ENCODE peak calls at places on chromosomes 6 and 20, in ten cellular contexts. S is left lung; U is AG08395; Z is activated naive CD4-positive, alpha-beta T cell; D is RWPE1; H is activated T-helper 1 cell treated with anti-CD3 and anti-CD28 coated beads, Interleukin-2, amount 50 U/mL, for 16 hours; T is endodermal cell; R is GM12865; M is NAMALWA; F is coronary artery. I is an unnamed sample.
A peak's percentile ranks its signal among the peaks of the same experiment; 100 is the strongest.

GRCh38 chr6:14086701-14087100 is 30.9 kb upstream of the CD83 start:
- DNase-seq in T (no peak), Z (no peak), U (no peak), R (no peak), S (no peak), D (no peak), M (no peak), F (no peak), H (no peak), I (no peak)

GRCh38 chr6:63731946-63732735 is 96.5 kb downstream of the PHF3 start:
- DNase-seq in T (no peak), R (no peak), F (no peak), M (no peak), Z (no peak), U (no peak), H (no peak), D (peak; percentile 45), S (no peak), I (no peak)

GRCh38 chr6:147154454-147154853 is 49.8 kb upstream of the STXBP5 start:
- DNase-seq in S (no peak), M (no peak), H (no peak), D (peak; percentile 78), T (no peak), U (peak; percentile 34), Z (no peak), R (no peak), F (no peak), I (no peak)

GRCh38 chr20:1820137-1821074 is 74.8 kb upstream of the SIRPA start:
- DNase-seq in R (no peak), S (no peak), H (no peak), F (peak; percentile 71), T (no peak), U (peak; percentile 90), M (no peak), Z (no peak), D (no peak), I (no peak)

GRCh38 chr20:8616792-8617191 is 452.1 kb upstream of the PLCB4 start:
- DNase-seq in Z (no peak), T (no peak), M (no peak), S (no peak), U (no peak), F (no peak), H (no peak), D (no peak), R (no peak), I (no peak)

GRCh38 chr20:54221996-54222890 is 14.4 kb downstream of the PFDN4 start:
- DNase-seq in R (no peak), U (no peak), D (no peak), T (peak; percentile 60), M (no peak), H (no peak), S (no peak), Z (no peak), F (no peak), I (no peak)

GRCh38 chr6:148747145-148747492 is 289 bp downstream of the UST start:
- DNase-seq in D (no peak), S (peak; percentile 82), F (no peak), R (no peak), U (peak; percentile 40), M (no peak), H (peak; percentile 12), T (no peak), Z (no peak), I (no peak)

GRCh38 chr6:2147737-2148448 is 97.5 kb downstream of the GMDS start:
- DNase-seq in U (no peak), R (no peak), T (no peak), M (no peak), Z (no peak), F (no peak), D (no peak), S (no peak), H (no peak), I (no peak)

GRCh38 chr6:108838101-108838717 is 10.0 kb upstream of the ARMC2 start:
- DNase-seq in U (no peak), S (peak; percentile 81), R (no peak), T (peak; percentile 91), H (no peak), D (no peak), M (no peak), Z (no peak), F (no peak), I (no peak)

GRCh38 chr20:51378171-51378928 is 164.2 kb downstream of the NFATC2 start:
- DNase-seq in D (no peak), M (no peak), F (no peak), R (peak; percentile 25), H (no peak), T (peak; percentile 82), U (no peak), S (no peak), Z (no peak), I (no peak)